ENCODE peak calls at places on chromosome 15, in four cellular contexts. W is HepG2, Y is K562, I is GM12878. N is an unnamed sample.

GRCh38 chr15:83571820-83572707 is 81.9 kb upstream of the ADAMTSL3 start:
- DNase-seq in W (no peak), Y (peak; percentile 26), I (no peak), N (peak; percentile 39)

GRCh38 chr15:26894181-26894580 is 27.3 kb downstream of the GABRA5 start:
- DNase-seq in W (no peak), Y (no peak), I (no peak), N (no peak)

GRCh38 chr15:95076381-95076780 is 845.0 kb downstream of the MCTP2 start:
- DNase-seq in W (no peak), Y (no peak), I (no peak), N (no peak)

GRCh38 chr15:50059883-50060282 is 59.1 kb downstream of the ATP8B4 start:
- DNase-seq in W (no peak), Y (no peak), I (no peak), N (no peak)

GRCh38 chr15:92599394-92599970 is 56.1 kb downstream of the FAM174B start:
- DNase-seq in W (no peak), Y (no peak), I (no peak), N (no peak)

GRCh38 chr15:38690221-38690620 is 125.6 kb upstream of the RASGRP1 start:
- DNase-seq in W (no peak), Y (no peak), I (no peak), N (no peak)

GRCh38 chr15:69722924-69723323 is 270.3 kb downstream of the RPLP1 start:
- DNase-seq in W (no peak), Y (no peak), I (no peak), N (no peak)

GRCh38 chr15:31197497-31198414 is 96.2 kb upstream of the TRPM1 start:
- DNase-seq in W (peak; percentile 33), Y (peak; percentile 54), I (peak; percentile 47), N (peak; percentile 43)

GRCh38 chr15:70056091-70056680 is 41.5 kb downstream of the TLE3 start:
- DNase-seq in W (no peak), Y (no peak), I (no peak), N (no peak)

GRCh38 chr15:78168591-78168990 is 19.4 kb downstream of the IDH3A start:
- DNase-seq in W (no peak), Y (no peak), I (no peak), N (no peak)

GRCh38 chr15:96670389-96670788 is 339.9 kb downstream of the NR2F2 start:
- DNase-seq in W (no peak), Y (peak; percentile 11), I (no peak), N (no peak)

GRCh38 chr15:89991312-89991711 is 9.8 kb upstream of the ZNF710 start:
- DNase-seq in W (no peak), Y (no peak), I (no peak), N (no peak)

GRCh38 chr15:52728899-52729298 is 49.7 kb upstream of the ATOSA start:
- DNase-seq in W (no peak), Y (no peak), I (no peak), N (no peak)

GRCh38 chr15:65376767-65377104 is 1.1 kb downstream of the IGDCC3 start:
- DNase-seq in W (no peak), Y (no peak), I (no peak), N (peak; percentile 38)

GRCh38 chr15:78950906-78951840 is 6.3 kb upstream of the CTSH start:
- DNase-seq in W (peak; percentile 61), Y (no peak), I (no peak), N (no peak)

GRCh38 chr15:77430652-77431051 is 10.0 kb downstream of the HMG20A start:
- DNase-seq in W (no peak), Y (no peak), I (no peak), N (no peak)

GRCh38 chr15:87527416-87527815 is 729.1 kb downstream of the NTRK3 start:
- DNase-seq in W (no peak), Y (no peak), I (no peak), N (no peak)

GRCh38 chr15:87522997-87523396 is 733.5 kb downstream of the NTRK3 start:
- DNase-seq in W (no peak), Y (no peak), I (no peak), N (no peak)

GRCh38 chr15:87527875-87528274 is 728.7 kb downstream of the NTRK3 start:
- DNase-seq in W (no peak), Y (no peak), I (no peak), N (no peak)

DNA sequence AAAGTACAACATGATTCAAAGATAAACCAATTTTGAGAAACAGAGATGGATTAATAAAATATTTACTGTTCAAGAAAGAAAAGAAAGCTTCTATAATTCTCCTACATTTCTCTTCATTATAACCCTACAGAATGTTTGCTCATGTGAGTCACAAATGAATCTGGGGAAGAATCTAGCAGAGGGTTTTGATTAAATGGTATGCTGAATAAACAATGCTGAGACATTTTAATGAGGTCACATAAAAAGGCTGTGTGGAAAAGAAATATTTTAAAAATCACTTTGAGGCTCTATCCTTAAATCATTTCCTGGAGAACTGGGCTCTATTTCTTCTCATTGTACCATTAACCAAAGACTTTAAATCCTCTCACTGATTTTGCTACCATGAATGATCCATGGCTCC is 727.7 kb downstream of the NTRK3 start:
- DNase-seq in W (no peak), Y (no peak), I (no peak), N (no peak)
- TF ChIP-seq FOXM1 in W (no peak), Y (no peak), I (no peak), N (no peak)

DNA sequence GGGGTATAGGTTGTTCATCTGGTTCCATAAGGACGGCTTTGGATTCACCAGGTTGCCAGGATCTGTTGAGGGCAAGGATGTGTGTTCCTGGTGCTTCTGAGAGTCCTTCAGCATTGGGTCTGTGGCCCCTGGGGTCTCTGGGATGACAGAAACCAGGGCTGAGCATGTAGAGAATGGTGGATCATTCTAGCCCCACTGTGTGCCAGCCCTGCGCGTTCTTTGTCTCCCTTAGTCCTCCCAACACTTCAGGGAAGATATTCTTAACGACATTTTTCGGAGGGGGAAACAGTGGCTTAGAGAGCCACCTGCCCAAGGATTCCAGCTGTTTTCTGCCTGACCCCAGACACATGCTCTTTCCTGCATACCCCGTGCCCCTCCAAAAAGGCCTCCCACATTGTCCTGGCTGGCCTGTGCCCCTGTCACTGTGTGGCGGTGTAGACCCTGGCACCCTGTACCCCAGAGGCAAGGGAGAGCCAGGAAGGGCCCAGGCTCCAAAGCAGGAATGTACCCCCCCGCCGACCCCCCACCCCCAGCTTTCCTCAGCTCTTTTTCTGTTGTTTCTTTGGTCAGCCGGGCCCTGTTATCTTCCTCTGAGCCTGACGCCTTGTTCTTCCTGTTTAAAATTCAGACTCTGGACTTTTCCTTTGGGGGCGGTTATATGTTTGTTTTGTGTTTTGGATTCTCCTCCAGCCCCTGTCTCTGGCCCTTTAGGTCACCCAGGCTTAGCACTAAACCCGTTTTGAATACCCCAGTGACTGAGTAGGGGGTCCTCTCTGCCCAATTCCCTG is 57.8 kb upstream of the SMAD6 start:
- DNase-seq in W (peak; percentile 59), Y (no peak), I (no peak), N (no peak)
- TF ChIP-seq BHLHE40 in W (no peak), Y (no peak), I (no peak), N (no peak)

GRCh38 chr15:47402829-47403228 is 314.5 kb upstream of the SEMA6D start:
- DNase-seq in W (no peak), Y (no peak), I (no peak), N (no peak)

GRCh38 chr15:47401427-47401826 is 315.9 kb upstream of the SEMA6D start:
- DNase-seq in W (no peak), Y (no peak), I (no peak), N (no peak)

GRCh38 chr15:47407692-47408091 is 309.6 kb upstream of the SEMA6D start:
- DNase-seq in W (no peak), Y (no peak), I (no peak), N (no peak)

GRCh38 chr15:47405768-47406167 is 311.5 kb upstream of the SEMA6D start:
- DNase-seq in W (no peak), Y (no peak), I (no peak), N (no peak)

DNA sequence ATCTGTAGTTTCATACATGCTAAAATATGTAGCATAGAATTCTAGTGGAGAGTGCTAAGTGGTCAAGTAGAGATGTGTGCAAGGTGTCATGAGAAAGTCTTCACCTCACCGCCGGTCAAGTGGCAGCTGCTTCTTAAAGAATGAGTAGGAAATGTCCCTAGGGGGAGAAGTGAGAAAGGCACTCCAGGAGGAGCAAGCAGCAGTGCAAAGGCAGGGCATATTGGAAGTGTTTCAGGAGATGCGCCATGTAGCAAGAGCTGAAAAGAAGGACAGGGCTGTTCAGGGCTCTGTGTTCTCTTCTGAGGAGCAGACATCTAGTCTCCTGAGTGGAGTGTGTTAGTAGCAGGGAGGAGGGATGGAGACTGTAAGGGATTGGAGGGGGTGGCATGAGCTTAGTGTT is 312.4 kb upstream of the SEMA6D start:
- DNase-seq in W (no peak), Y (no peak), I (no peak), N (no peak)
- TF ChIP-seq FOXM1 in W (no peak), Y (no peak), I (no peak), N (no peak)

GRCh38 chr15:63430766-63431451 is 49.3 kb upstream of the CA12 start:
- DNase-seq in W (no peak), Y (no peak), I (no peak), N (no peak)
- TF ChIP-seq BHLHE40 in W (no peak), Y (no peak), I (no peak), N (no peak)

GRCh38 chr15:67145307-67145610 is 79.9 kb downstream of the SMAD3 start:
- DNase-seq in W (no peak), Y (no peak), I (no peak), N (no peak)

GRCh38 chr15:67142142-67143092 is 77.0 kb downstream of the SMAD3 start:
- DNase-seq in W (no peak), Y (no peak), I (no peak), N (no peak)

GRCh38 chr15:67144609-67145306 is 79.4 kb downstream of the SMAD3 start:
- DNase-seq in W (no peak), Y (no peak), I (no peak), N (no peak)

GRCh38 chr15:67145710-67146109 is 80.3 kb downstream of the SMAD3 start:
- DNase-seq in W (no peak), Y (no peak), I (no peak), N (no peak)

DNA sequence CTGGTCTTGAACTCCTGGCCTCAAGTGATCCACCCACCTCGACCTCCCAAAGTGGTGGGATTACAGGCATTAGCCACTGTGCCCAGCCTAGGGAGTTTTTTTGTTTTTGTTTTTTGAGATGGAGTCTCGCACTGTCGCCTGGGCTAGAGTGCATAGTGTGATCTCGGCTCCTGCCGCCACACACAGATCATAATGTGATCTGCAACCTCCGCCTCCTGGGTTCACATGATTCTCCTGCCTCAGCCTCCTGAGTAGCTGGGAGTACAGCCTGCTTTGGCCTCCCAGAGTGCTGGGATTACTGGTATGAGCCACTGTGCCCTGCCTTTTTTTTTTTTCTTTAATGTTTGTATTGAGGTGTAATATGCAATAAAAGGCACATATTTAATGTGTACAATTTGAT is 78.2 kb downstream of the SMAD3 start:
- DNase-seq in W (no peak), Y (no peak), I (no peak), N (no peak)
- TF ChIP-seq FOXM1 in W (no peak), Y (no peak), I (no peak), N (no peak)

GRCh38 chr15:66862878-66863335 is 160.9 kb downstream of the SMAD6 start:
- DNase-seq in W (peak; percentile 60), Y (peak; percentile 82), I (peak; percentile 33), N (peak; percentile 85)
- TF ChIP-seq BHLHE40 in W (no peak), Y (peak; percentile 69), I (no peak), N (no peak)

N was measured in HEK293T.